ENCODE peak calls at places on chromosomes 2 and 18, in four cellular contexts. A, T, W and M are unnamed samples.

GRCh38 chr2:228507870-228508269 is 326.4 kb upstream of the SPHKAP start:
- DNase-seq in A (no peak), T (no peak), W (no peak), M (no peak)

GRCh38 chr2:104378853-104379374 is 475.0 kb upstream of the POU3F3 start:
- DNase-seq in A (peak; percentile 77), T (no peak), W (no peak), M (peak; percentile 55)

GRCh38 chr2:10658041-10658913 is 31.5 kb downstream of the NOL10 start:
- DNase-seq in A (no peak), T (no peak), W (peak; percentile 90), M (no peak)

GRCh38 chr2:64807417-64807816 is 153.7 kb upstream of the SERTAD2 start:
- DNase-seq in A (peak; percentile 66), T (no peak), W (peak; percentile 100), M (no peak)

GRCh38 chr2:102575888-102576287 is 43.5 kb upstream of the SLC9A2 start:
- DNase-seq in A (no peak), T (no peak), W (no peak), M (no peak)

GRCh38 chr2:110664135-110664534 is 13.7 kb downstream of the BUB1 start:
- DNase-seq in A (no peak), T (no peak), W (no peak), M (no peak)

GRCh38 chr2:71575966-71576365 is 122.6 kb downstream of the DYSF start:
- DNase-seq in A (no peak), T (no peak), W (no peak), M (no peak)

GRCh38 chr2:1460851-1461418 is 47.7 kb downstream of the TPO start:
- DNase-seq in A (no peak), T (no peak), W (no peak), M (no peak)

GRCh38 chr2:165203689-165204559 is at the start of gene SCN3A:
- DNase-seq in A (peak; percentile 64), T (no peak), W (peak; percentile 15), M (peak; percentile 28)

GRCh38 chr2:163401481-163401880 is 334.3 kb downstream of the FIGN start:
- DNase-seq in A (no peak), T (no peak), W (peak; percentile 92), M (no peak)

GRCh38 chr18:52070295-52070756 is 269.7 kb upstream of the DCC start:
- DNase-seq in A (peak; percentile 74), T (no peak), W (no peak), M (peak; percentile 17)

GRCh38 chr18:54712315-54712714 is 116.0 kb upstream of the RAB27B start:
- DNase-seq in A (no peak), T (no peak), W (peak; percentile 79), M (no peak)

GRCh38 chr2:26203906-26204305 is 31.0 kb downstream of the GAREM2 start:
- DNase-seq in A (no peak), T (no peak), W (no peak), M (no peak)

GRCh38 chr2:132677661-132678060 is 7.7 kb upstream of the LYPD1 start:
- DNase-seq in A (no peak), T (no peak), W (peak; percentile 46), M (no peak)

GRCh38 chr2:126827371-126827770 is 71.3 kb upstream of the TEX51 start:
- DNase-seq in A (no peak), T (no peak), W (no peak), M (no peak)

GRCh38 chr2:67564076-67564475 is 166.9 kb downstream of the ETAA1 start:
- DNase-seq in A (no peak), T (no peak), W (no peak), M (no peak)

GRCh38 chr2:127641846-127642510 is 4.0 kb upstream of the GPR17 start:
- DNase-seq in A (no peak), T (no peak), W (no peak), M (no peak)

GRCh38 chr2:31319391-31320175 is 85.6 kb downstream of the EHD3 start:
- DNase-seq in A (peak; percentile 59), T (no peak), W (peak; percentile 60), M (peak; percentile 34)

GRCh38 chr2:30768708-30769580 is 38.3 kb downstream of the CAPN13 start:
- DNase-seq in A (no peak), T (no peak), W (no peak), M (no peak)

GRCh38 chr2:205323929-205324328 is 358.4 kb upstream of the NRP2 start:
- DNase-seq in A (no peak), T (no peak), W (no peak), M (peak; percentile 3)

GRCh38 chr18:79985172-79985571 is 3.2 kb downstream of the TXNL4A start:
- DNase-seq in A (no peak), T (no peak), W (no peak), M (no peak)

GRCh38 chr2:104888489-104889245 is 34.8 kb downstream of the POU3F3 start:
- DNase-seq in A (no peak), T (no peak), W (no peak), M (no peak)

GRCh38 chr2:109350526-109350925 is 221.5 kb downstream of the SH3RF3 start:
- DNase-seq in A (no peak), T (no peak), W (no peak), M (no peak)

GRCh38 chr2:33118648-33119047 is 171.9 kb downstream of the LTBP1 start:
- DNase-seq in A (no peak), T (no peak), W (no peak), M (no peak)

GRCh38 chr2:145114726-145115125 is 594.8 kb upstream of the ZEB2 start:
- DNase-seq in A (no peak), T (no peak), W (no peak), M (no peak)

GRCh38 chr2:232386740-232387450 is 8.3 kb downstream of the ALPP start:
- DNase-seq in A (no peak), T (peak; percentile 70), W (peak; percentile 44), M (no peak)

GRCh38 chr2:122643725-122644329 is 888.4 kb downstream of the TSN start:
- DNase-seq in A (peak; percentile 64), T (no peak), W (peak; percentile 95), M (no peak)

GRCh38 chr18:58781627-58782194 is 83.0 kb upstream of the ZNF532 start:
- DNase-seq in A (peak; percentile 91), T (peak; percentile 72), W (peak; percentile 87), M (peak; percentile 78)

GRCh38 chr2:21966139-21966538 is 842.4 kb downstream of the TDRD15 start:
- DNase-seq in A (no peak), T (no peak), W (no peak), M (no peak)

GRCh38 chr2:84879595-84880394 is 1.1 kb downstream of the TRABD2A start:
- DNase-seq in A (peak; percentile 19), T (no peak), W (no peak), M (peak; percentile 30)

GRCh38 chr2:241555711-241556110 is 2.8 kb upstream of the BOK start:
- DNase-seq in A (no peak), T (no peak), W (no peak), M (no peak)

GRCh38 chr2:153871231-153872221 is at the start of gene GALNT13:
- DNase-seq in A (peak; percentile 89), T (peak; percentile 79), W (no peak), M (peak; percentile 1)

GRCh38 chr2:18266188-18266587 is 294.3 kb downstream of the RDH14 start:
- DNase-seq in A (no peak), T (no peak), W (no peak), M (no peak)

GRCh38 chr2:239306274-239307220 is 94.3 kb downstream of the HDAC4 start:
- DNase-seq in A (no peak), T (no peak), W (no peak), M (no peak)
- H3K27ac ChIP-seq in A (no peak overlapping the region), T (no peak overlapping the region), W (no peak overlapping the region), M (no peak overlapping the region)

DNA sequence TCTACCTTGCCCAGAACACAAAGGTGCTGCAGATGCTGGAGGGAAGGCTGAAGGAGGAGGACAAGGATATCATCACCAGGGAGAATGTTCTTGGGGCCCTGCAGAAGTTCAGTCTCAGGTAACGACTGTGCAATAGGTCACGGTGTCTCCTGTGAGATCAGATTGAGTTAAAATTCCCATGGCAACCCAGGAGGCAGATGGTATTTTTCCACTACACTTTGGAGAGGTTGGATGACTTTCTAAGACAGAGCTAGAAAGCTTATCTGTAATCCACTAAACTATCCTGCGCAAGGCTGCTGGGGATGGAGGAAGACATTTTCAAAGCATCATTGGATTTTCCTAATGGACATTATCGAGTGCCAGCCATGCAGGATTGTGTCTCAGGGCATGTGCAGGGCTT is 74.5 kb downstream of the ARMC9 start:
- DNase-seq in A (no peak), T (no peak), W (no peak), M (no peak)
- H3K36me3 ChIP-seq in A (no peaks in the 10 kb centered on the region), T (peaks cover 14% of the 10 kb centered on the region), W (peaks cover 68% of the 10 kb centered on the region), M (no peaks in the 10 kb centered on the region)

GRCh38 chr18:74249181-74249968 is 42.4 kb downstream of the CYB5A start:
- DNase-seq in A (peak; percentile 63), T (no peak), W (peak; percentile 88), M (no peak)

GRCh38 chr18:74255022-74255658 is 36.6 kb downstream of the CYB5A start:
- DNase-seq in A (no peak), T (no peak), W (no peak), M (no peak)

GRCh38 chr18:74250131-74250530 is 41.6 kb downstream of the CYB5A start:
- DNase-seq in A (no peak), T (no peak), W (no peak), M (no peak)

GRCh38 chr18:74251297-74252031 is 40.3 kb downstream of the CYB5A start:
- DNase-seq in A (peak; percentile 46), T (no peak), W (peak; percentile 65), M (peak; percentile 88)

GRCh38 chr18:74252032-74252380 is 39.8 kb downstream of the CYB5A start:
- DNase-seq in A (no peak), T (no peak), W (peak; percentile 29), M (peak; percentile 54)
- H3K27ac ChIP-seq in A (peak overlapping the region; percentile 76), T (peak overlapping the region; percentile 55), W (peak overlapping the region; percentile 87), M (peak overlapping the region; percentile 15)

GRCh38 chr2:217830807-217831206 is 172.0 kb downstream of the TNS1 start:
- DNase-seq in A (no peak), T (no peak), W (no peak), M (no peak)
- H3K36me3 ChIP-seq in A (no peaks in the 10 kb centered on the region), T (peaks cover 75% of the 10 kb centered on the region), W (peaks cover 23% of the 10 kb centered on the region), M (peaks cover 4% of the 10 kb centered on the region)

GRCh38 chr2:98472132-98472650 is 27.5 kb downstream of the INPP4A start:
- DNase-seq in A (no peak), T (no peak), W (no peak), M (no peak)
- H3K27ac ChIP-seq in A (no peak overlapping the region), T (no peak overlapping the region), W (no peak overlapping the region), M (peak overlapping the region; percentile 42)

GRCh38 chr2:74093426-74093825 is 54.3 kb downstream of the BOLA3 start:
- DNase-seq in A (no peak), T (no peak), W (no peak), M (no peak)
- H3K36me3 ChIP-seq in A (no peaks in the 10 kb centered on the region), T (peaks cover 67% of the 10 kb centered on the region), W (peaks cover 11% of the 10 kb centered on the region), M (peaks cover 19% of the 10 kb centered on the region)